ENCODE peak calls at places on chromosomes 12 and 14, in seven cellular contexts. V is mucosa of descending colon, L is uterus, A is neuronal stem cell, U is right atrium auricular region, K is aorta, S is pancreas. N is an unnamed sample.

GRCh38 chr12:25482637-25483036 is 70.4 kb downstream of the LMNTD1 start:
- DNase-seq in K (no peak), S (no peak), L (no peak), A (no peak), U (no peak), V (no peak), N (peak; percentile 7)

GRCh38 chr12:51171884-51172514 is 936 bp downstream of the TFCP2 start:
- DNase-seq in V (no peak), L (no peak), K (no peak), A (no peak), S (no peak), U (no peak), N (peak; percentile 30)

GRCh38 chr14:89139404-89140247 is 277.4 kb downstream of the FOXN3 start:
- DNase-seq in A (no peak), L (no peak), U (no peak), V (no peak), S (no peak), K (no peak), N (no peak)

GRCh38 chr14:95519699-95520098 is 3.2 kb upstream of the SYNE3 start:
- DNase-seq in K (peak; percentile 90), A (no peak), S (no peak), L (peak; percentile 79), U (peak; percentile 95), V (peak; percentile 73), N (no peak)

GRCh38 chr12:43832506-43833168 is 3.2 kb upstream of the TMEM117 start:
- DNase-seq in A (no peak), L (no peak), K (no peak), V (no peak), S (no peak), U (no peak), N (no peak)

GRCh38 chr12:50932787-50933280 is 19.5 kb upstream of the HIGD1C start:
- DNase-seq in L (no peak), U (no peak), A (no peak), S (no peak), K (no peak), V (no peak), N (no peak)

GRCh38 chr12:47752552-47752951 is 6.1 kb downstream of the RAPGEF3 start:
- DNase-seq in U (no peak), A (no peak), S (no peak), L (no peak), K (no peak), V (no peak), N (no peak)

GRCh38 chr12:124466200-124467128 is 100.9 kb downstream of the NCOR2 start:
- DNase-seq in A (no peak), V (peak; percentile 89), L (no peak), U (no peak), K (peak; percentile 79), S (no peak), N (no peak)

GRCh38 chr14:98189521-98189920 is 1082.5 kb downstream of the BCL11B start:
- DNase-seq in K (no peak), A (no peak), S (no peak), L (no peak), V (no peak), U (no peak), N (no peak)

GRCh38 chr12:130816055-130816454 is 23.0 kb downstream of the STX2 start:
- DNase-seq in K (no peak), A (no peak), U (no peak), V (no peak), S (no peak), L (no peak), N (peak; percentile 15)

GRCh38 chr14:78403278-78403815 is 233.2 kb downstream of the NRXN3 start:
- DNase-seq in U (no peak), S (no peak), L (no peak), K (no peak), A (no peak), V (no peak), N (peak; percentile 47)

DNA sequence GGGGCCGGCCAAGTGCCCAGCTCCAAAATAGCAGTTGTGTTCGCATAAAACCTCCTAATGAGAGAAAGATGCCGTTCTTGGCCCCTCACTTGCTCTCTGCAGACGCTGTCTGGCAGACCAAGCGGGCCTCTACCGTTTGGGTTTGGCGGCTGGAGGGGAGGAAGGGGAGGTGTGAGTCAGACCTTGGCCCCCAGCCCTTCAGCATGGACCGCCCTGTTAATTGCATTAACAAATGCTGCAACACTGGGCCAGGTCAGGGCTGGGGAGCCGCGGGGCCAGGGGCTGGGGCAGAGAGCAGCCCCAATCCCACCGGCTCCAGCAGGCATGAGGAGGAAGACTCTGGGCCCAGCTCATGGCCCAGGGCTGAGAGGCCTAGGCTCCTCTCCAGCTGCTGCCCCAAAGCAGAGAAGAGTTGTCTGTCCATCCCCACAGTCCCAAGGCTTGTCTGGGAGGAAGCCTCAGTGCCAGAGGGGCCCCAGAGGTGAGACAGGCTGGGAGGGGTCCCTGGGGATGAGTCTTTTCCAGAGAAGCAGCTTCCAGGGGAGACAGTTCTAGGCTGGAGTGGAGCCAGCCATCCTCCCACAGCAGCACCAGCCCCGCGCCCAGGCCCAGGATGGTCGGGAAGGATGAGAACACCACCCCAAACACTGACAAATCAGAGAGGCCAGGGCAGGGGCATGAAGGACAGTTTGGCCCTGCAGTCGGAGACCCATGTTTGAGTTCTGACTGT is 16.9 kb downstream of the LTBP2 start:
- DNase-seq in K (peak; percentile 91), L (peak; percentile 95), U (no peak), S (no peak), A (no peak), V (peak; percentile 69), N (peak; percentile 86)
- H3K4me1 ChIP-seq in K (peaks cover 12% of the 10 kb centered on the region), L (peaks cover 47% of the 10 kb centered on the region), U (no peaks in the 10 kb centered on the region), S (no peaks in the 10 kb centered on the region), A (no peaks in the 10 kb centered on the region), V (peaks cover 2% of the 10 kb centered on the region), N (peaks cover 56% of the 10 kb centered on the region)

GRCh38 chr12:114697246-114697716 is 13.3 kb upstream of the TBX3 start:
- DNase-seq in K (no peak), V (no peak), U (no peak), L (no peak), A (no peak), S (no peak), N (no peak)

GRCh38 chr12:114697741-114698565 is 14.0 kb upstream of the TBX3 start:
- DNase-seq in S (no peak), L (no peak), V (no peak), K (no peak), A (peak; percentile 84), U (no peak), N (peak; percentile 27)

GRCh38 chr12:114696443-114697245 is 12.7 kb upstream of the TBX3 start:
- DNase-seq in U (no peak), V (no peak), K (no peak), L (no peak), A (no peak), S (no peak), N (no peak)

GRCh38 chr12:114700392-114701103 is 16.6 kb upstream of the TBX3 start:
- DNase-seq in K (no peak), A (no peak), L (no peak), S (no peak), U (no peak), V (no peak), N (peak; percentile 41)

DNA sequence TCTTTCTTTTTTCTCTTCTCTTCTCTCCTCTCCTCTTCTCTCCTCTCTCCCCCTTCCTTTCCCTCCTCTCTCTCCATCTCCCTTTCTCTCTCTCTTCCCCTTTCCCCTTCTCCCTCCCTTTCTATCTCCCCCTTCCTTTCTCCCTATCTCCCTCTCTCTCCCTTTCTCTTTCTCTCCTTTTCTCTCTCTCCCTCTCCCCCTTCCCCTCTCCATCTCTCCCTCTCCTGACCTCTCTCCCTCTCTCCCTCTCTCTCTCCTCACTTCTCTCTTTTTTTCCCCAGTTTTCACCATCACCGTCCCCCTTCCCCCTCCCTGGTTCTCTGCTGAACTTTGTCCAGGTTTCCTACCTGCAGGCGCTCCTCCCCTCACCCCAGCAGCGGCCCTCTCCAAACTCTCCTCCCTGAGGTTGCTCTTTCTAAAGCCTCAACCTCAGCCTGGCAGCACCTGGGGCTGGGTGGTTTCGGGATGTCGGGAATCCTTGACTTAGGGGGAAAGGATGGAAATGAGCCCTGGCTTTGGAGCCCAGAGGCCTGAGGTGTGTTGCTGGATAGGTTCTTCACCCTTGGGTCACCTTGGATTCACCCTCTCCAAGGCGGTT is 14.7 kb upstream of the TBX3 start:
- DNase-seq in L (no peak), A (no peak), S (no peak), V (no peak), K (no peak), U (no peak), N (no peak)
- H3K4me3 ChIP-seq in L (no peak overlapping the region), A (no peak overlapping the region), S (no peak overlapping the region), V (no peak overlapping the region), K (no peak overlapping the region), U (peak overlapping the region; percentile 18), N (peak overlapping the region; percentile 21)

GRCh38 chr12:627285-627684 is 36.0 kb downstream of the NINJ2 start:
- DNase-seq in K (no peak), U (no peak), V (no peak), S (no peak), A (no peak), L (no peak), N (no peak)
- H3K4me1 ChIP-seq in K (peaks cover 2% of the 10 kb centered on the region), U (no peaks in the 10 kb centered on the region), V (no peaks in the 10 kb centered on the region), S (no peaks in the 10 kb centered on the region), A (peaks cover 3% of the 10 kb centered on the region), L (no peaks in the 10 kb centered on the region), N (peaks cover 8% of the 10 kb centered on the region)

GRCh38 chr12:91985002-91985767 is 160.5 kb downstream of the BTG1 start:
- DNase-seq in S (no peak), L (peak; percentile 51), V (no peak), U (no peak), K (no peak), A (no peak), N (no peak)
- H3K4me3 ChIP-seq in S (no peak overlapping the region), L (no peak overlapping the region), V (no peak overlapping the region), U (no peak overlapping the region), K (no peak overlapping the region), A (no peak overlapping the region), N (no peak overlapping the region)

DNA sequence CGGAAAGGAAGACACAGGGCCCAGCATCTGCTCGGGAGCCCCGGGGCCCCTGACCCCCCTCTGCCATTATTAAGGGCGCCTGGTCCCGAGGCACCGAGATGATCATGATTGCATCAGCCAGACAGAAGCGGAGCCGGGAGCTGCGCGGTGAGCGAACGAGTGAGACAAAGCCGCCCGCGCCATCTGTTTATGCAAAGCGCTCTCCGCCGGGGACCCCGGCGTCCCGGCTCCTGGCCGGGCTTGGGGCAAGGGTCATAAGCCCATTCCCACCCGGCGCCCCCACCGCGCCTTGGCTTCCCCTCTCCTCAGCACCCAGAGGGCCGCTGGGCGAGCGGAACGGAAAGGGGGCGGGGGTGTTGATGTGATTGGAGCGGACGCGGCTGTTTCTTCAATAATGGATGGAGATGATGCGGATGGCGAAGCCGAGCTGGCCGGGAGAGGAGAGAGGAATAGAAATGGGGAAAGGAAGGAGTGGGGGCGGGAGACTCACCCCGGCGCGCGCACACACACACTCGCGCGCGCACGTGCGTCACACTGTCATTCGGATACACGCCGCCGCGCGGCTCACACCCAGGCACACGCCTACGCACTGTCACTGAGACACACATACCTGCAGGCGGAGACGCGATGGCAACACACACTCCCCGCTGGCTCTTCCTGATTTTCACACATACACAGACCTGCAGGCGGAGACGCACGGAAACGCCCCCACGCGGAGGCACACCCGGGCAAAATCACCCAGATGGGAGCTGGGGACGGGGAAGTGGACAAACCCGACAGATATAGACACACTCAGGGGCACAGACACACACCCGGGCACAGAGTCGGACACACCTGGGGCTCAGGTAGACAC is 10.7 kb downstream of the STAC3 start:
- DNase-seq in A (no peak), L (no peak), V (peak; percentile 83), K (no peak), U (no peak), S (no peak), N (peak; percentile 41)
- H3K4me1 ChIP-seq in A (peaks cover 39% of the 10 kb centered on the region), L (peaks cover 27% of the 10 kb centered on the region), V (peaks cover 56% of the 10 kb centered on the region), K (no peaks in the 10 kb centered on the region), U (no peaks in the 10 kb centered on the region), S (peaks cover 3% of the 10 kb centered on the region), N (peaks cover 10% of the 10 kb centered on the region)

GRCh38 chr12:72270246-72270645 is 1.9 kb upstream of the TRHDE start:
- DNase-seq in K (no peak), V (no peak), U (no peak), A (no peak), L (no peak), S (no peak), N (no peak)
- H3K4me3 ChIP-seq in K (no peak overlapping the region), V (no peak overlapping the region), U (no peak overlapping the region), A (no peak overlapping the region), L (no peak overlapping the region), S (peak overlapping the region; percentile 65), N (no peak overlapping the region)

N was measured in cardiac muscle cell.